ENCODE peak calls at places on chromosomes 13 and 19, in six cellular contexts. One of them, this sample, is unnamed.

GRCh38 chr13:111115051-111115840 is at the start of gene ARHGEF7:
- DNase-seq in GM23338: peak; percentile 69
- DNase-seq in BE2C: no peak
- DNase-seq in right lobe of liver: no peak
- DNase-seq in spleen: no peak
- DNase-seq in heart left ventricle: no peak
- DNase-seq in this sample: no peak

GRCh38 chr19:37362733-37363132 is 8.2 kb upstream of the ZNF527 start:
- DNase-seq in GM23338: peak; percentile 89
- DNase-seq in BE2C: peak; percentile 40
- DNase-seq in right lobe of liver: no peak
- DNase-seq in spleen: no peak
- DNase-seq in heart left ventricle: no peak
- DNase-seq in this sample: no peak

GRCh38 chr13:30569901-30570576 is 47.7 kb upstream of the USPL1 start:
- DNase-seq in BE2C: peak; percentile 9
- DNase-seq in right lobe of liver: no peak
- DNase-seq in heart left ventricle: peak; percentile 26
- DNase-seq in spleen: no peak
- DNase-seq in GM23338: peak; percentile 17
- DNase-seq in this sample: no peak

GRCh38 chr13:28637714-28638355 is 21.1 kb upstream of the POMP start:
- DNase-seq in GM23338: peak; percentile 41
- DNase-seq in spleen: no peak
- DNase-seq in right lobe of liver: no peak
- DNase-seq in BE2C: no peak
- DNase-seq in heart left ventricle: no peak
- DNase-seq in this sample: no peak

GRCh38 chr13:113544896-113545295 is 39.7 kb upstream of the TFDP1 start:
- DNase-seq in heart left ventricle: no peak
- DNase-seq in BE2C: no peak
- DNase-seq in spleen: peak; percentile 47
- DNase-seq in right lobe of liver: no peak
- DNase-seq in GM23338: no peak
- DNase-seq in this sample: peak; percentile 50

GRCh38 chr13:57630661-57631606 is 610 bp upstream of the PCDH17 start:
- DNase-seq in GM23338: peak; percentile 46
- DNase-seq in spleen: no peak
- DNase-seq in BE2C: peak; percentile 44
- DNase-seq in right lobe of liver: no peak
- DNase-seq in heart left ventricle: no peak
- DNase-seq in this sample: no peak

GRCh38 chr13:48828962-48829405 is 146.7 kb upstream of the FNDC3A start:
- DNase-seq in GM23338: peak; percentile 41
- DNase-seq in heart left ventricle: no peak
- DNase-seq in right lobe of liver: no peak
- DNase-seq in spleen: no peak
- DNase-seq in BE2C: peak; percentile 22
- DNase-seq in this sample: no peak

GRCh38 chr13:43663474-43664090 is 123.2 kb downstream of the ENOX1 start:
- DNase-seq in GM23338: no peak
- DNase-seq in spleen: no peak
- DNase-seq in BE2C: no peak
- DNase-seq in right lobe of liver: no peak
- DNase-seq in heart left ventricle: no peak
- DNase-seq in this sample: no peak

GRCh38 chr19:29625316-29625715 is 19.2 kb downstream of the POP4 start:
- DNase-seq in BE2C: no peak
- DNase-seq in spleen: peak; percentile 23
- DNase-seq in GM23338: no peak
- DNase-seq in heart left ventricle: no peak
- DNase-seq in right lobe of liver: no peak
- DNase-seq in this sample: no peak

GRCh38 chr13:59144700-59145099 is 1019.0 kb downstream of the DIAPH3 start:
- DNase-seq in heart left ventricle: no peak
- DNase-seq in right lobe of liver: no peak
- DNase-seq in spleen: no peak
- DNase-seq in BE2C: no peak
- DNase-seq in GM23338: no peak
- DNase-seq in this sample: no peak

GRCh38 chr13:73069206-73069815 is 10.5 kb downstream of the KLF5 start:
- DNase-seq in BE2C: no peak
- DNase-seq in heart left ventricle: no peak
- DNase-seq in spleen: no peak
- DNase-seq in right lobe of liver: no peak
- DNase-seq in GM23338: no peak
- DNase-seq in this sample: no peak

GRCh38 chr19:40809358-40810086 is 10.5 kb downstream of the EGLN2 start:
- DNase-seq in GM23338: no peak
- DNase-seq in BE2C: no peak
- DNase-seq in right lobe of liver: no peak
- DNase-seq in heart left ventricle: no peak
- DNase-seq in spleen: peak; percentile 81
- DNase-seq in this sample: peak; percentile 76

GRCh38 chr13:95535243-95535642 is 17.3 kb upstream of the CLDN10 start:
- DNase-seq in BE2C: no peak
- DNase-seq in heart left ventricle: no peak
- DNase-seq in GM23338: no peak
- DNase-seq in right lobe of liver: no peak
- DNase-seq in spleen: no peak
- DNase-seq in this sample: no peak

GRCh38 chr13:75792526-75793187 is 156.5 kb downstream of the LMO7 start:
- DNase-seq in BE2C: no peak
- DNase-seq in GM23338: no peak
- DNase-seq in right lobe of liver: peak; percentile 70
- DNase-seq in spleen: no peak
- DNase-seq in heart left ventricle: no peak
- DNase-seq in this sample: no peak

GRCh38 chr13:23570099-23570926 is at the start of gene TNFRSF19:
- DNase-seq in spleen: no peak
- DNase-seq in BE2C: peak; percentile 90
- DNase-seq in heart left ventricle: peak; percentile 75
- DNase-seq in right lobe of liver: no peak
- DNase-seq in GM23338: peak; percentile 26
- DNase-seq in this sample: no peak

GRCh38 chr13:98254541-98254940 is 77.5 kb upstream of the RNF113B start:
- DNase-seq in GM23338: no peak
- DNase-seq in spleen: no peak
- DNase-seq in BE2C: no peak
- DNase-seq in right lobe of liver: no peak
- DNase-seq in heart left ventricle: no peak
- DNase-seq in this sample: no peak

GRCh38 chr13:73351730-73352129 is 292.9 kb downstream of the KLF5 start:
- DNase-seq in GM23338: no peak
- DNase-seq in heart left ventricle: no peak
- DNase-seq in spleen: no peak
- DNase-seq in right lobe of liver: no peak
- DNase-seq in BE2C: no peak
- DNase-seq in this sample: no peak

GRCh38 chr13:24033527-24034302 is 126.8 kb upstream of the SPATA13 start:
- DNase-seq in BE2C: no peak
- DNase-seq in GM23338: no peak
- DNase-seq in heart left ventricle: no peak
- DNase-seq in spleen: no peak
- DNase-seq in right lobe of liver: peak; percentile 82
- DNase-seq in this sample: no peak

GRCh38 chr19:46022431-46023310 is at the start of gene PGLYRP1:
- DNase-seq in heart left ventricle: no peak
- DNase-seq in right lobe of liver: no peak
- DNase-seq in GM23338: peak; percentile 79
- DNase-seq in spleen: peak; percentile 87
- DNase-seq in BE2C: no peak
- DNase-seq in this sample: no peak

GRCh38 chr13:24221007-24221406 is 60.5 kb downstream of the SPATA13 start:
- DNase-seq in BE2C: no peak
- DNase-seq in GM23338: no peak
- DNase-seq in right lobe of liver: no peak
- DNase-seq in heart left ventricle: no peak
- DNase-seq in spleen: no peak
- DNase-seq in this sample: no peak

GRCh38 chr19:2850256-2850925 is 9.1 kb downstream of the ZNF555 start:
- DNase-seq in spleen: no peak
- DNase-seq in GM23338: no peak
- DNase-seq in right lobe of liver: no peak
- DNase-seq in BE2C: no peak
- DNase-seq in heart left ventricle: no peak
- DNase-seq in this sample: no peak

DNA sequence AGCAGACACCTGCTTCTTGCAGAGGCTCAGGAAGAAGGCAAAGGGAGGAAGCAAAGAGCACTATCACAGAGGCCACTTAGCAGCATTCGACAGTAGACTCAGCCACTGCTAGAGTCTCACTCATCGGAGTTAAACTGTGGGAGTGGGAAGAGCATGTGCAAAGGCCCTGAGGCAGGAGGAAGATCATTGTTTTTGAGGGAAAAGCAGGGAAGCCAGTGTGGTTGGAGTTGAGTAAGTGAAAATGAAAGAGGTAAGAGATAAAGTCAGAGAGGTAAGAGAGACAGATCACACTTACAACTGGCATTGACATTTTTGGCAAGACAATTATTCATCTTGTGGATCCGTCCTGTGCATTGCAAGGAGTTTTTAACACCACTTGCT is 41.1 kb upstream of the CEACAM20 start:
- DNase-seq in spleen: no peak
- DNase-seq in GM23338: no peak
- DNase-seq in heart left ventricle: no peak
- DNase-seq in right lobe of liver: no peak
- DNase-seq in BE2C: no peak
- DNase-seq in this sample: no peak
- H3K36me3 ChIP-seq in spleen: no peaks in the 10 kb centered on the region
- H3K36me3 ChIP-seq in GM23338: no peaks in the 10 kb centered on the region
- H3K36me3 ChIP-seq in heart left ventricle: no peaks in the 10 kb centered on the region
- H3K36me3 ChIP-seq in right lobe of liver: no peaks in the 10 kb centered on the region
- H3K36me3 ChIP-seq in BE2C: no peaks in the 10 kb centered on the region
- H3K36me3 ChIP-seq in this sample: no peaks in the 10 kb centered on the region

DNA sequence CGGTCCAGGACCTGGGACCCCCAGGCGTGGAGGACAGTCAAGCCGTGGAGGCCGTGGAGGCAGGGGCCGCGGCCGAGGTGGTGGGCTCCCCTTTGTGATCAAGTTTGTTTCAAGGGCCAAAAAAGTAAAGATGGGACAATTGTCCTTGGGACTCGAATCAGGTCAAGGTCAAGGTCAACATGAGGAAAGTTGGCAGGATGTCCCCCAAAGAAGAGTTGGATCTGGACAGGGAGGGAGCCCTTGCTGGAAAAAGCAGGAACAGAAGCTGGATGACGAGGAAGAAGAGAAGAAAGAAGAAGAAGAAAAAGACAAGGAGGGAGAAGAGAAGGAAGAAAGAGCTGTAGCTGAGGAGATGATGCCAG is 2.3 kb downstream of the KMT2B start:
- DNase-seq in heart left ventricle: no peak
- DNase-seq in spleen: no peak
- DNase-seq in GM23338: no peak
- DNase-seq in BE2C: no peak
- DNase-seq in right lobe of liver: no peak
- DNase-seq in this sample: peak; percentile 72
- H3K36me3 ChIP-seq in heart left ventricle: peaks cover 46% of the 10 kb centered on the region
- H3K36me3 ChIP-seq in spleen: peaks cover 57% of the 10 kb centered on the region
- H3K36me3 ChIP-seq in GM23338: peaks cover 11% of the 10 kb centered on the region
- H3K36me3 ChIP-seq in BE2C: peaks cover 47% of the 10 kb centered on the region
- H3K36me3 ChIP-seq in right lobe of liver: no peaks in the 10 kb centered on the region
- H3K36me3 ChIP-seq in this sample: peaks cover 42% of the 10 kb centered on the region

GRCh38 chr19:54959840-54960239 is 6.3 kb upstream of the NLRP2 start:
- DNase-seq in spleen: no peak
- DNase-seq in right lobe of liver: no peak
- DNase-seq in heart left ventricle: no peak
- DNase-seq in BE2C: no peak
- DNase-seq in GM23338: no peak
- DNase-seq in this sample: no peak

GRCh38 chr19:54949412-54949811 is 2.1 kb upstream of the NLRP7 start:
- DNase-seq in spleen: no peak
- DNase-seq in right lobe of liver: no peak
- DNase-seq in heart left ventricle: no peak
- DNase-seq in BE2C: no peak
- DNase-seq in GM23338: no peak
- DNase-seq in this sample: no peak

GRCh38 chr19:54952591-54953344 is 5.4 kb upstream of the NLRP7 start:
- DNase-seq in right lobe of liver: no peak
- DNase-seq in BE2C: no peak
- DNase-seq in spleen: no peak
- DNase-seq in GM23338: peak; percentile 15
- DNase-seq in heart left ventricle: no peak
- DNase-seq in this sample: no peak

DNA sequence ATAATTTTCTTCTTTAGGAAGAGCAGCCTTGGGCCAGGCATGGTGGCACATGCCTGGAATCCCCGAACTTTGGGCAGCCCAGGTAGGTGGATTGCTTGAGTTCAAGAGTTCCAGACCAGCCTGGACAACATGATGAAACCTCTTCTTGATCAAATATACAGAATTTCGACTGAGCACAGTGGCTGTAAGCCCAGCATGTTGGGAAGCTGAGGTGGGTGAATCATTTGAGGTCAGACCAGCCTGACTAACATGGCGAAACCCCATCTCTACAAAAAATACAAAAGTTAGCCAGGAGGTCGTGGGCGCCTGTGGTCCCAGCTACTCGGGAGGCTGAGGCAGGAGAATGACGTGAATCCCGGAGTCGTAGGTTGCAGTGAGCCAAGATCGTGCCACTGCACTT is 8.0 kb upstream of the NLRP7 start:
- DNase-seq in BE2C: no peak
- DNase-seq in spleen: no peak
- DNase-seq in right lobe of liver: no peak
- DNase-seq in GM23338: no peak
- DNase-seq in heart left ventricle: no peak
- DNase-seq in this sample: no peak
- H3K36me3 ChIP-seq in BE2C: no peaks in the 10 kb centered on the region
- H3K36me3 ChIP-seq in spleen: no peaks in the 10 kb centered on the region
- H3K36me3 ChIP-seq in right lobe of liver: no peaks in the 10 kb centered on the region
- H3K36me3 ChIP-seq in GM23338: no peaks in the 10 kb centered on the region
- H3K36me3 ChIP-seq in heart left ventricle: no peaks in the 10 kb centered on the region
- H3K36me3 ChIP-seq in this sample: no peaks in the 10 kb centered on the region

DNA sequence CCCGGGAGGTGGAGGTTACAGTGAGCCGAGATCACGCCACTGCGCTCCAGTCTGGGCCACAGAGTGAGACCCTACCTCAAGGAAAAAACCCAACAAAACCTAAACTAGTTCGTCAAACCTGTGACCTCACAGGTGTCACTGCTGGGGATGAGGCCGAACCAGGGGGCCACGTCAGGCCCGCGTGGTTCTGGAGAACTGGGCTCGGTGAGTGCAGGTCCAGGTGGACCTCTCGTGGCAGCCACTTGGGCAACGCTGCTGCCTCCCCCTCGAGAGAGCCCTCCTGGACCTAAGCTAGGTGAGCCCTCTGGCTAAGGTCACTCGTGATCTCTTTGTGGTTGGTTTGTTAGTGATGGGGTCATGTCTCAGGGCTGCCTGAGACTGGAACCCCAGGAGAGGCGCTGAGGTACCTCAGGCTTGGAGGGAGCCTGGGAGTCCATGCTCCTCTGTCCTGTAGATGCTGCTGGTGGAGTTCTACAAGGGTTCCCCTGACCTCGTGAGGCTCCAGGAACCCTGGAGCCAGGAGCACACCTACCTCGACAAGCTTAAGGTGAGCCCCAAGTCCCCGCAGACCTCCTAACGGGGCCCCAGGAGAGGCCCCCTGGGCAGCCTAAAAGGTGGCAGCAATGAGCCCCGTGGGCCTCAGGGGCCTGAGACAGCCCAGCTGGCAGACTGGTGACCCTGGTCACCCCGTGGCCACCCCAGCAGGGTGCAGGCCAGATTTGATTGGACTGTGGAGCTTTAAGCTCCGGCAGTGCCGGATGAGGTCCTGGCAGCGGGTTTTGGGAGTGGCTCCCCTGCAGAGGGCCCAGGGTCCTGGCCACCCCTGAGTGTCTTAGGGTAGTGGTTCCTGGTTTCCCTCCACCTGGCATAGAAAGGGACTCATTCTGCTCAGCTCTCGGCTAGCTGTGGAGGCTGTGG is 15.6 kb downstream of the MPND start:
- DNase-seq in GM23338: no peak
- DNase-seq in spleen: no peak
- DNase-seq in right lobe of liver: no peak
- DNase-seq in heart left ventricle: no peak
- DNase-seq in BE2C: no peak
- DNase-seq in this sample: no peak
- H3K36me3 ChIP-seq in GM23338: no peaks in the 10 kb centered on the region
- H3K36me3 ChIP-seq in spleen: peaks cover 90% of the 10 kb centered on the region
- H3K36me3 ChIP-seq in right lobe of liver: no peaks in the 10 kb centered on the region
- H3K36me3 ChIP-seq in heart left ventricle: peaks cover 39% of the 10 kb centered on the region
- H3K36me3 ChIP-seq in BE2C: peaks cover 64% of the 10 kb centered on the region
- H3K36me3 ChIP-seq in this sample: peaks cover 7% of the 10 kb centered on the region

This sample was measured in kidney.